ENCODE peak calls at places on chromosomes 3 and 15, in four cellular contexts. Q, C, G and I are unnamed samples.

GRCh38 chr3:101635954-101636798 is 40.8 kb downstream of the ZBTB11 start:
- DNase-seq in Q (peak; percentile 66), C (peak; percentile 56), G (peak; percentile 64), I (peak; percentile 58)

GRCh38 chr15:100429116-100429728 is 87.4 kb upstream of the ADAMTS17 start:
- DNase-seq in Q (no peak), C (no peak), G (no peak), I (no peak)

GRCh38 chr15:71599404-71600225 is 210.7 kb upstream of the NR2E3 start:
- DNase-seq in Q (peak; percentile 5), C (no peak), G (no peak), I (peak; percentile 66)

GRCh38 chr3:161038725-161039124 is 66.4 kb downstream of the B3GALNT1 start:
- DNase-seq in Q (no peak), C (no peak), G (no peak), I (no peak)

GRCh38 chr3:72517804-72518442 is 330.3 kb downstream of the SHQ1 start:
- DNase-seq in Q (no peak), C (peak; percentile 17), G (no peak), I (no peak)

GRCh38 chr3:174325834-174326705 is 533.1 kb upstream of the NAALADL2 start:
- DNase-seq in Q (no peak), C (no peak), G (no peak), I (no peak)

GRCh38 chr15:75483961-75484360 is 32.5 kb upstream of the SIN3A start:
- DNase-seq in Q (no peak), C (no peak), G (no peak), I (no peak)

GRCh38 chr3:54121404-54122045 is 827 bp upstream of the CACNA2D3 start:
- DNase-seq in Q (no peak), C (no peak), G (no peak), I (no peak)

GRCh38 chr3:47781326-47781684 is 388 bp downstream of the SMARCC1 start:
- DNase-seq in Q (peak; percentile 75), C (peak; percentile 70), G (peak; percentile 81), I (peak; percentile 63)

GRCh38 chr3:186281172-186281571 is 80.9 kb downstream of the DGKG start:
- DNase-seq in Q (no peak), C (no peak), G (peak; percentile 51), I (no peak)

GRCh38 chr3:82978368-82978767 is 1216.9 kb upstream of the GBE1 start:
- DNase-seq in Q (no peak), C (no peak), G (no peak), I (no peak)

GRCh38 chr15:70473623-70474366 is 289.6 kb downstream of the UACA start:
- DNase-seq in Q (no peak), C (no peak), G (no peak), I (no peak)

GRCh38 chr15:28105793-28106192 is 6.7 kb upstream of the OCA2 start:
- DNase-seq in Q (no peak), C (no peak), G (no peak), I (no peak)

GRCh38 chr3:132255041-132255745 is 62.0 kb upstream of the ACP3 start:
- DNase-seq in Q (no peak), C (no peak), G (no peak), I (no peak)

GRCh38 chr3:135905058-135905724 is 60.3 kb upstream of the PPP2R3A start:
- DNase-seq in Q (no peak), C (no peak), G (no peak), I (no peak)

GRCh38 chr15:92091155-92091734 is 237.7 kb downstream of the SLCO3A1 start:
- DNase-seq in Q (peak; percentile 30), C (peak; percentile 57), G (no peak), I (peak; percentile 68)

GRCh38 chr3:188244395-188244861 is 90.5 kb downstream of the LPP start:
- DNase-seq in Q (no peak), C (no peak), G (no peak), I (no peak)

GRCh38 chr3:183579967-183580720 is 24.6 kb upstream of the KLHL6 start:
- DNase-seq in Q (peak; percentile 25), C (no peak), G (no peak), I (no peak)

GRCh38 chr3:112811917-112812660 is 34.6 kb downstream of the CD200R1L start:
- DNase-seq in Q (peak; percentile 7), C (no peak), G (peak; percentile 47), I (no peak)

GRCh38 chr3:13011369-13012227 is 61.6 kb downstream of the IQSEC1 start:
- DNase-seq in Q (peak; percentile 79), C (peak; percentile 82), G (peak; percentile 75), I (peak; percentile 67)

GRCh38 chr15:37133619-37134018 is 33.3 kb upstream of the MEIS2 start:
- DNase-seq in Q (no peak), C (no peak), G (no peak), I (no peak)

GRCh38 chr15:49062900-49063299 is 16.7 kb upstream of the SECISBP2L start:
- DNase-seq in Q (no peak), C (no peak), G (no peak), I (no peak)

GRCh38 chr3:191094057-191094456 is 105.0 kb upstream of the OSTN start:
- DNase-seq in Q (no peak), C (no peak), G (no peak), I (no peak)

GRCh38 chr3:6640907-6641306 is 220.0 kb upstream of the GRM7 start:
- DNase-seq in Q (no peak), C (no peak), G (no peak), I (no peak)

GRCh38 chr15:59340325-59340724 is 32.3 kb downstream of the MYO1E start:
- DNase-seq in Q (no peak), C (no peak), G (no peak), I (no peak)

GRCh38 chr3:144096016-144096415 is 124.4 kb downstream of the DIPK2A start:
- DNase-seq in Q (no peak), C (no peak), G (no peak), I (no peak)

GRCh38 chr3:65019412-65020093 is 331.8 kb upstream of the ADAMTS9 start:
- DNase-seq in Q (no peak), C (no peak), G (no peak), I (no peak)

GRCh38 chr3:10955694-10956453 is 36.7 kb upstream of the SLC6A1 start:
- DNase-seq in Q (no peak), C (no peak), G (peak; percentile 56), I (no peak)

GRCh38 chr3:129345971-129346370 is 67.3 kb downstream of the HMCES start:
- DNase-seq in Q (no peak), C (no peak), G (peak; percentile 70), I (no peak)

GRCh38 chr3:110126065-110126464 is 788.7 kb upstream of the DPPA4 start:
- DNase-seq in Q (no peak), C (no peak), G (no peak), I (no peak)

GRCh38 chr3:121957674-121958419 is 63.6 kb downstream of the SLC15A2 start:
- DNase-seq in Q (peak; percentile 75), C (no peak), G (peak; percentile 59), I (no peak)

GRCh38 chr3:144770813-144771400 is 799.3 kb downstream of the DIPK2A start:
- DNase-seq in Q (no peak), C (no peak), G (no peak), I (no peak)

GRCh38 chr3:59839810-59840515 is 790.1 kb upstream of the CFAP20DC start:
- DNase-seq in Q (no peak), C (no peak), G (no peak), I (no peak)

GRCh38 chr15:24832282-24832681 is 122.5 kb upstream of the SNRPN start:
- DNase-seq in Q (no peak), C (no peak), G (no peak), I (no peak)

GRCh38 chr3:122510878-122511481 is 3.8 kb downstream of the KPNA1 start:
- DNase-seq in Q (no peak), C (no peak), G (no peak), I (no peak)

GRCh38 chr3:140219923-140220452 is 285.0 kb downstream of the CLSTN2 start:
- DNase-seq in Q (no peak), C (no peak), G (no peak), I (no peak)

GRCh38 chr3:177459397-177459796 is 262.1 kb upstream of the TBL1XR1 start:
- DNase-seq in Q (no peak), C (no peak), G (no peak), I (no peak)

GRCh38 chr3:157785071-157785826 is 282.0 kb upstream of the VEPH1 start:
- DNase-seq in Q (no peak), C (no peak), G (no peak), I (no peak)